ENCODE peak calls at places on chromosomes 7 and 10, in six cellular contexts. X, Z, B, G, C and I are unnamed samples.

GRCh38 chr10:18424200-18424599 is 227.2 kb downstream of the NSUN6 start:
- DNase-seq in X (peak), Z (no peak), B (no peak), G (no peak), C (no peak), I (no peak)

GRCh38 chr7:26278769-26279168 is 12.9 kb upstream of the SNX10 start:
- DNase-seq in X (no peak), Z (peak), B (no peak), G (no peak), C (no peak), I (no peak)

GRCh38 chr10:115082521-115082920 is 10.6 kb upstream of the ATRNL1 start:
- DNase-seq in X (no peak), Z (no peak), B (no peak), G (no peak), C (no peak), I (no peak)

GRCh38 chr7:26293569-26294308 is 2.1 kb downstream of the SNX10 start:
- DNase-seq in X (no peak), Z (peak), B (no peak), G (no peak), C (peak), I (no peak)

GRCh38 chr10:132570771-132571564 is 33.4 kb downstream of the INPP5A start:
- DNase-seq in X (peak), Z (no peak), B (peak), G (no peak), C (no peak), I (peak)

GRCh38 chr10:132585732-132586722 is 48.4 kb downstream of the INPP5A start:
- DNase-seq in X (no peak), Z (no peak), B (no peak), G (no peak), C (no peak), I (no peak)

GRCh38 chr7:43565786-43566185 is 17.1 kb upstream of the STK17A start:
- DNase-seq in X (no peak), Z (no peak), B (no peak), G (no peak), C (no peak), I (no peak)

GRCh38 chr10:130193493-130194193 is 57.5 kb downstream of the GLRX3 start:
- DNase-seq in X (no peak), Z (no peak), B (no peak), G (no peak), C (no peak), I (no peak)

GRCh38 chr10:124213471-124213870 is 120.1 kb upstream of the CHST15 start:
- DNase-seq in X (no peak), Z (no peak), B (no peak), G (no peak), C (no peak), I (no peak)

GRCh38 chr7:12687213-12688171 is at the start of gene ARL4A:
- DNase-seq in X (peak), Z (peak), B (peak), G (peak), C (peak), I (peak)

GRCh38 chr7:150668472-150668911 is 17.0 kb upstream of the GIMAP2 start:
- DNase-seq in X (no peak), Z (no peak), B (no peak), G (no peak), C (no peak), I (no peak)

GRCh38 chr10:635088-635861 is 54.2 kb downstream of the DIP2C start:
- DNase-seq in X (no peak), Z (no peak), B (peak), G (no peak), C (no peak), I (peak)

GRCh38 chr7:14394786-14395185 is 405.3 kb upstream of the ETV1 start:
- DNase-seq in X (no peak), Z (no peak), B (no peak), G (no peak), C (no peak), I (no peak)

GRCh38 chr7:100208911-100209408 is 10.8 kb upstream of the PVRIG start:
- DNase-seq in X (no peak), Z (no peak), B (no peak), G (no peak), C (no peak), I (no peak)

GRCh38 chr7:44050915-44051560 is 6.5 kb downstream of the DBNL start:
- DNase-seq in X (no peak), Z (no peak), B (no peak), G (no peak), C (no peak), I (no peak)

GRCh38 chr10:78408671-78409472 is 375.2 kb downstream of the RPS24 start:
- DNase-seq in X (peak), Z (no peak), B (no peak), G (no peak), C (no peak), I (peak)

GRCh38 chr10:6885284-6885683 is 305.2 kb upstream of the PRKCQ start:
- DNase-seq in X (no peak), Z (no peak), B (no peak), G (no peak), C (no peak), I (no peak)

GRCh38 chr10:13223241-13223640 is 10.9 kb downstream of the UCMA start:
- DNase-seq in X (no peak), Z (no peak), B (no peak), G (no peak), C (no peak), I (no peak)

GRCh38 chr7:45881759-45882464 is 6.4 kb upstream of the IGFBP1 start:
- DNase-seq in X (no peak), Z (no peak), B (no peak), G (no peak), C (no peak), I (no peak)

GRCh38 chr10:63206997-63207952 is 74.1 kb downstream of the NRBF2 start:
- DNase-seq in X (no peak), Z (no peak), B (no peak), G (no peak), C (no peak), I (peak)

GRCh38 chr10:5071411-5072198 is 22.6 kb upstream of the AKR1C3 start:
- DNase-seq in X (peak), Z (no peak), B (no peak), G (no peak), C (no peak), I (peak)

GRCh38 chr7:2512713-2513112 is 6.9 kb upstream of the LFNG start:
- DNase-seq in X (no peak), Z (no peak), B (no peak), G (no peak), C (no peak), I (no peak)

GRCh38 chr7:100966542-100967291 is 2.6 kb upstream of the MUC12 start:
- DNase-seq in X (peak), Z (no peak), B (peak), G (no peak), C (no peak), I (no peak)

GRCh38 chr7:30503273-30504212 is 1.1 kb downstream of the GGCT start:
- DNase-seq in X (no peak), Z (no peak), B (no peak), G (no peak), C (no peak), I (no peak)

GRCh38 chr7:75638607-75639070 is 100.1 kb downstream of the HIP1 start:
- DNase-seq in X (peak), Z (no peak), B (peak), G (peak), C (no peak), I (peak)

GRCh38 chr7:70788276-70788675 is 343.7 kb upstream of the GALNT17 start:
- DNase-seq in X (no peak), Z (no peak), B (no peak), G (no peak), C (no peak), I (no peak)

GRCh38 chr10:111835562-111835961 is 348.0 kb downstream of the GPAM start:
- DNase-seq in X (no peak), Z (no peak), B (no peak), G (no peak), C (no peak), I (peak)

GRCh38 chr10:79063661-79064490 is 4.9 kb upstream of the ZMIZ1 start:
- DNase-seq in X (no peak), Z (no peak), B (no peak), G (no peak), C (no peak), I (no peak)

GRCh38 chr10:114648368-114648767 is 9.7 kb downstream of the ABLIM1 start:
- DNase-seq in X (no peak), Z (no peak), B (no peak), G (no peak), C (no peak), I (no peak)